ENCODE peak calls at places on chromosomes 5 and 9, in nine cellular contexts. One of them, this sample, is unnamed.

GRCh38 chr5:176837707-176838115 is 27.4 kb downstream of the UNC5A start:
- DNase-seq in iris pigment epithelial cell: peak
- DNase-seq in coronary artery: no peak
- DNase-seq in Caki2: peak
- DNase-seq in amygdala: peak
- DNase-seq in colonic mucosa: peak
- DNase-seq in NCI-H2081 treated with DMSO at 0.1 percent for 48 hours: no peak
- DNase-seq in CD4-positive, alpha-beta memory T cell: peak
- DNase-seq in anterior cingulate cortex: no peak
- DNase-seq in this sample: peak

GRCh38 chr9:6631207-6631512 is 14.4 kb downstream of the GLDC start:
- DNase-seq in NCI-H2081 treated with DMSO at 0.1 percent for 48 hours: no peak
- DNase-seq in anterior cingulate cortex: no peak
- DNase-seq in colonic mucosa: no peak
- DNase-seq in coronary artery: no peak
- DNase-seq in iris pigment epithelial cell: no peak
- DNase-seq in CD4-positive, alpha-beta memory T cell: no peak
- DNase-seq in Caki2: peak
- DNase-seq in amygdala: no peak
- DNase-seq in this sample: no peak

GRCh38 chr5:1886634-1887399 is 4.1 kb upstream of the IRX4 start:
- DNase-seq in CD4-positive, alpha-beta memory T cell: no peak
- DNase-seq in amygdala: no peak
- DNase-seq in coronary artery: no peak
- DNase-seq in Caki2: no peak
- DNase-seq in iris pigment epithelial cell: no peak
- DNase-seq in anterior cingulate cortex: no peak
- DNase-seq in colonic mucosa: no peak
- DNase-seq in NCI-H2081 treated with DMSO at 0.1 percent for 48 hours: no peak
- DNase-seq in this sample: no peak

GRCh38 chr9:135728436-135729110 is 26.6 kb downstream of the KCNT1 start:
- DNase-seq in Caki2: no peak
- DNase-seq in NCI-H2081 treated with DMSO at 0.1 percent for 48 hours: no peak
- DNase-seq in colonic mucosa: no peak
- DNase-seq in coronary artery: no peak
- DNase-seq in anterior cingulate cortex: no peak
- DNase-seq in iris pigment epithelial cell: no peak
- DNase-seq in amygdala: no peak
- DNase-seq in CD4-positive, alpha-beta memory T cell: no peak
- DNase-seq in this sample: no peak

GRCh38 chr9:95024097-95024671 is 293.3 kb downstream of the FANCC start:
- DNase-seq in colonic mucosa: no peak
- DNase-seq in Caki2: peak
- DNase-seq in iris pigment epithelial cell: peak
- DNase-seq in amygdala: peak
- DNase-seq in NCI-H2081 treated with DMSO at 0.1 percent for 48 hours: no peak
- DNase-seq in coronary artery: no peak
- DNase-seq in CD4-positive, alpha-beta memory T cell: no peak
- DNase-seq in anterior cingulate cortex: no peak
- DNase-seq in this sample: no peak

GRCh38 chr5:115463985-115464384 is 80.6 kb downstream of the FEM1C start:
- DNase-seq in coronary artery: no peak
- DNase-seq in NCI-H2081 treated with DMSO at 0.1 percent for 48 hours: no peak
- DNase-seq in iris pigment epithelial cell: no peak
- DNase-seq in anterior cingulate cortex: no peak
- DNase-seq in Caki2: no peak
- DNase-seq in colonic mucosa: no peak
- DNase-seq in CD4-positive, alpha-beta memory T cell: no peak
- DNase-seq in amygdala: no peak
- DNase-seq in this sample: no peak

GRCh38 chr5:148509893-148510292 is 126.1 kb downstream of the FBXO38 start:
- DNase-seq in colonic mucosa: no peak
- DNase-seq in coronary artery: no peak
- DNase-seq in amygdala: no peak
- DNase-seq in Caki2: no peak
- DNase-seq in NCI-H2081 treated with DMSO at 0.1 percent for 48 hours: no peak
- DNase-seq in CD4-positive, alpha-beta memory T cell: no peak
- DNase-seq in iris pigment epithelial cell: no peak
- DNase-seq in anterior cingulate cortex: no peak
- DNase-seq in this sample: no peak

GRCh38 chr5:138753794-138754698 is 821 bp downstream of the CTNNA1 start:
- DNase-seq in iris pigment epithelial cell: peak
- DNase-seq in coronary artery: peak
- DNase-seq in Caki2: peak
- DNase-seq in NCI-H2081 treated with DMSO at 0.1 percent for 48 hours: no peak
- DNase-seq in CD4-positive, alpha-beta memory T cell: no peak
- DNase-seq in anterior cingulate cortex: no peak
- DNase-seq in colonic mucosa: peak
- DNase-seq in amygdala: peak
- DNase-seq in this sample: peak

GRCh38 chr5:128537306-128537998 is 593 bp downstream of the FBN2 start:
- DNase-seq in amygdala: no peak
- DNase-seq in colonic mucosa: no peak
- DNase-seq in CD4-positive, alpha-beta memory T cell: no peak
- DNase-seq in Caki2: no peak
- DNase-seq in coronary artery: no peak
- DNase-seq in iris pigment epithelial cell: peak
- DNase-seq in anterior cingulate cortex: no peak
- DNase-seq in NCI-H2081 treated with DMSO at 0.1 percent for 48 hours: no peak
- DNase-seq in this sample: no peak

GRCh38 chr9:137619240-137620090 is 660 bp downstream of the EHMT1 start:
- DNase-seq in amygdala: no peak
- DNase-seq in colonic mucosa: peak
- DNase-seq in NCI-H2081 treated with DMSO at 0.1 percent for 48 hours: no peak
- DNase-seq in CD4-positive, alpha-beta memory T cell: peak
- DNase-seq in coronary artery: no peak
- DNase-seq in Caki2: peak
- DNase-seq in iris pigment epithelial cell: peak
- DNase-seq in anterior cingulate cortex: no peak
- DNase-seq in this sample: no peak

GRCh38 chr5:101679816-101680215 is 616.3 kb downstream of the SLCO4C1 start:
- DNase-seq in amygdala: no peak
- DNase-seq in NCI-H2081 treated with DMSO at 0.1 percent for 48 hours: no peak
- DNase-seq in coronary artery: no peak
- DNase-seq in CD4-positive, alpha-beta memory T cell: no peak
- DNase-seq in anterior cingulate cortex: no peak
- DNase-seq in Caki2: peak
- DNase-seq in iris pigment epithelial cell: peak
- DNase-seq in colonic mucosa: no peak
- DNase-seq in this sample: no peak

GRCh38 chr9:7121055-7121454 is 363.3 kb downstream of the KDM4C start:
- DNase-seq in Caki2: no peak
- DNase-seq in coronary artery: no peak
- DNase-seq in NCI-H2081 treated with DMSO at 0.1 percent for 48 hours: no peak
- DNase-seq in anterior cingulate cortex: no peak
- DNase-seq in CD4-positive, alpha-beta memory T cell: no peak
- DNase-seq in amygdala: no peak
- DNase-seq in colonic mucosa: no peak
- DNase-seq in iris pigment epithelial cell: no peak
- DNase-seq in this sample: no peak

GRCh38 chr5:118377420-118377819 is 610.9 kb downstream of the DTWD2 start:
- DNase-seq in Caki2: no peak
- DNase-seq in coronary artery: no peak
- DNase-seq in anterior cingulate cortex: no peak
- DNase-seq in iris pigment epithelial cell: no peak
- DNase-seq in CD4-positive, alpha-beta memory T cell: no peak
- DNase-seq in colonic mucosa: no peak
- DNase-seq in NCI-H2081 treated with DMSO at 0.1 percent for 48 hours: no peak
- DNase-seq in amygdala: no peak
- DNase-seq in this sample: no peak

GRCh38 chr5:50441479-50441815 is 359 bp upstream of the EMB start:
- DNase-seq in coronary artery: no peak
- DNase-seq in anterior cingulate cortex: no peak
- DNase-seq in NCI-H2081 treated with DMSO at 0.1 percent for 48 hours: no peak
- DNase-seq in colonic mucosa: no peak
- DNase-seq in CD4-positive, alpha-beta memory T cell: no peak
- DNase-seq in iris pigment epithelial cell: no peak
- DNase-seq in Caki2: no peak
- DNase-seq in amygdala: no peak
- DNase-seq in this sample: no peak

GRCh38 chr5:38515648-38516047 is 40.8 kb downstream of the LIFR start:
- DNase-seq in NCI-H2081 treated with DMSO at 0.1 percent for 48 hours: no peak
- DNase-seq in amygdala: peak
- DNase-seq in colonic mucosa: no peak
- DNase-seq in coronary artery: no peak
- DNase-seq in CD4-positive, alpha-beta memory T cell: no peak
- DNase-seq in iris pigment epithelial cell: peak
- DNase-seq in anterior cingulate cortex: no peak
- DNase-seq in Caki2: no peak
- DNase-seq in this sample: no peak

GRCh38 chr9:114611516-114612271 is 603 bp downstream of the TMEM268 start:
- DNase-seq in CD4-positive, alpha-beta memory T cell: no peak
- DNase-seq in colonic mucosa: peak
- DNase-seq in iris pigment epithelial cell: peak
- DNase-seq in NCI-H2081 treated with DMSO at 0.1 percent for 48 hours: no peak
- DNase-seq in amygdala: peak
- DNase-seq in Caki2: peak
- DNase-seq in coronary artery: peak
- DNase-seq in anterior cingulate cortex: no peak
- DNase-seq in this sample: peak

GRCh38 chr9:36632892-36633291 is 60.2 kb downstream of the MELK start:
- DNase-seq in NCI-H2081 treated with DMSO at 0.1 percent for 48 hours: no peak
- DNase-seq in CD4-positive, alpha-beta memory T cell: no peak
- DNase-seq in Caki2: no peak
- DNase-seq in amygdala: no peak
- DNase-seq in anterior cingulate cortex: no peak
- DNase-seq in colonic mucosa: no peak
- DNase-seq in coronary artery: no peak
- DNase-seq in iris pigment epithelial cell: peak
- DNase-seq in this sample: no peak

GRCh38 chr9:109317979-109318671 is 2.7 kb downstream of the EPB41L4B start:
- DNase-seq in coronary artery: no peak
- DNase-seq in anterior cingulate cortex: no peak
- DNase-seq in amygdala: no peak
- DNase-seq in NCI-H2081 treated with DMSO at 0.1 percent for 48 hours: no peak
- DNase-seq in Caki2: no peak
- DNase-seq in colonic mucosa: no peak
- DNase-seq in CD4-positive, alpha-beta memory T cell: no peak
- DNase-seq in iris pigment epithelial cell: no peak
- DNase-seq in this sample: no peak

GRCh38 chr9:79684711-79685575 is 113.2 kb downstream of the TLE4 start:
- DNase-seq in anterior cingulate cortex: no peak
- DNase-seq in coronary artery: no peak
- DNase-seq in CD4-positive, alpha-beta memory T cell: no peak
- DNase-seq in iris pigment epithelial cell: peak
- DNase-seq in colonic mucosa: no peak
- DNase-seq in Caki2: no peak
- DNase-seq in amygdala: no peak
- DNase-seq in NCI-H2081 treated with DMSO at 0.1 percent for 48 hours: no peak
- DNase-seq in this sample: no peak

GRCh38 chr5:79829260-79829659 is 139.6 kb downstream of the CMYA5 start:
- DNase-seq in anterior cingulate cortex: no peak
- DNase-seq in CD4-positive, alpha-beta memory T cell: no peak
- DNase-seq in coronary artery: no peak
- DNase-seq in iris pigment epithelial cell: peak
- DNase-seq in colonic mucosa: no peak
- DNase-seq in Caki2: no peak
- DNase-seq in amygdala: no peak
- DNase-seq in NCI-H2081 treated with DMSO at 0.1 percent for 48 hours: no peak
- DNase-seq in this sample: no peak

GRCh38 chr5:152388610-152389009 is 16.5 kb downstream of the NMUR2 start:
- DNase-seq in NCI-H2081 treated with DMSO at 0.1 percent for 48 hours: no peak
- DNase-seq in CD4-positive, alpha-beta memory T cell: no peak
- DNase-seq in colonic mucosa: no peak
- DNase-seq in coronary artery: no peak
- DNase-seq in anterior cingulate cortex: no peak
- DNase-seq in Caki2: no peak
- DNase-seq in amygdala: no peak
- DNase-seq in iris pigment epithelial cell: no peak
- DNase-seq in this sample: no peak

GRCh38 chr9:116661037-116661954 is 25.8 kb upstream of the TRIM32 start:
- DNase-seq in anterior cingulate cortex: no peak
- DNase-seq in iris pigment epithelial cell: peak
- DNase-seq in CD4-positive, alpha-beta memory T cell: peak
- DNase-seq in NCI-H2081 treated with DMSO at 0.1 percent for 48 hours: peak
- DNase-seq in colonic mucosa: no peak
- DNase-seq in coronary artery: no peak
- DNase-seq in Caki2: peak
- DNase-seq in amygdala: peak
- DNase-seq in this sample: peak

GRCh38 chr5:72130342-72130741 is 23.1 kb downstream of the MAP1B start:
- DNase-seq in anterior cingulate cortex: no peak
- DNase-seq in Caki2: no peak
- DNase-seq in colonic mucosa: no peak
- DNase-seq in coronary artery: no peak
- DNase-seq in CD4-positive, alpha-beta memory T cell: no peak
- DNase-seq in iris pigment epithelial cell: no peak
- DNase-seq in NCI-H2081 treated with DMSO at 0.1 percent for 48 hours: no peak
- DNase-seq in amygdala: no peak
- DNase-seq in this sample: no peak

GRCh38 chr5:33997331-33997983 is 10.4 kb downstream of the AMACR start:
- DNase-seq in colonic mucosa: peak
- DNase-seq in Caki2: peak
- DNase-seq in CD4-positive, alpha-beta memory T cell: peak
- DNase-seq in NCI-H2081 treated with DMSO at 0.1 percent for 48 hours: peak
- DNase-seq in anterior cingulate cortex: peak
- DNase-seq in iris pigment epithelial cell: peak
- DNase-seq in coronary artery: peak
- DNase-seq in amygdala: peak
- DNase-seq in this sample: peak

GRCh38 chr5:167792538-167792937 is 498.9 kb upstream of the WWC1 start:
- DNase-seq in iris pigment epithelial cell: no peak
- DNase-seq in anterior cingulate cortex: no peak
- DNase-seq in CD4-positive, alpha-beta memory T cell: no peak
- DNase-seq in amygdala: no peak
- DNase-seq in colonic mucosa: no peak
- DNase-seq in NCI-H2081 treated with DMSO at 0.1 percent for 48 hours: no peak
- DNase-seq in coronary artery: no peak
- DNase-seq in Caki2: no peak
- DNase-seq in this sample: no peak

GRCh38 chr5:181100121-181101015 is 30.6 kb downstream of the OR2V1 start:
- DNase-seq in NCI-H2081 treated with DMSO at 0.1 percent for 48 hours: no peak
- DNase-seq in coronary artery: no peak
- DNase-seq in iris pigment epithelial cell: peak
- DNase-seq in Caki2: no peak
- DNase-seq in CD4-positive, alpha-beta memory T cell: no peak
- DNase-seq in amygdala: no peak
- DNase-seq in colonic mucosa: no peak
- DNase-seq in anterior cingulate cortex: no peak
- DNase-seq in this sample: no peak

GRCh38 chr5:126732716-126733115 is 44.2 kb upstream of the LMNB1 start:
- DNase-seq in amygdala: no peak
- DNase-seq in iris pigment epithelial cell: no peak
- DNase-seq in NCI-H2081 treated with DMSO at 0.1 percent for 48 hours: no peak
- DNase-seq in CD4-positive, alpha-beta memory T cell: no peak
- DNase-seq in coronary artery: no peak
- DNase-seq in Caki2: no peak
- DNase-seq in anterior cingulate cortex: no peak
- DNase-seq in colonic mucosa: no peak
- DNase-seq in this sample: no peak

GRCh38 chr5:134227259-134227658 is 1.4 kb upstream of the PPP2CA start:
- DNase-seq in colonic mucosa: peak
- DNase-seq in iris pigment epithelial cell: no peak
- DNase-seq in Caki2: no peak
- DNase-seq in anterior cingulate cortex: no peak
- DNase-seq in amygdala: peak
- DNase-seq in NCI-H2081 treated with DMSO at 0.1 percent for 48 hours: no peak
- DNase-seq in CD4-positive, alpha-beta memory T cell: no peak
- DNase-seq in coronary artery: no peak
- DNase-seq in this sample: no peak

GRCh38 chr5:180608572-180609310 is 17.4 kb upstream of the SCGB3A1 start:
- DNase-seq in anterior cingulate cortex: no peak
- DNase-seq in colonic mucosa: no peak
- DNase-seq in iris pigment epithelial cell: no peak
- DNase-seq in Caki2: no peak
- DNase-seq in amygdala: no peak
- DNase-seq in coronary artery: no peak
- DNase-seq in NCI-H2081 treated with DMSO at 0.1 percent for 48 hours: no peak
- DNase-seq in CD4-positive, alpha-beta memory T cell: no peak
- DNase-seq in this sample: no peak

GRCh38 chr5:172608773-172609172 is 32.3 kb upstream of the NEURL1B start:
- DNase-seq in coronary artery: no peak
- DNase-seq in Caki2: no peak
- DNase-seq in NCI-H2081 treated with DMSO at 0.1 percent for 48 hours: no peak
- DNase-seq in amygdala: no peak
- DNase-seq in CD4-positive, alpha-beta memory T cell: no peak
- DNase-seq in iris pigment epithelial cell: no peak
- DNase-seq in anterior cingulate cortex: no peak
- DNase-seq in colonic mucosa: no peak
- DNase-seq in this sample: no peak

GRCh38 chr5:171513591-171513990 is 94.1 kb downstream of the FGF18 start:
- DNase-seq in anterior cingulate cortex: no peak
- DNase-seq in coronary artery: no peak
- DNase-seq in Caki2: no peak
- DNase-seq in amygdala: no peak
- DNase-seq in CD4-positive, alpha-beta memory T cell: no peak
- DNase-seq in NCI-H2081 treated with DMSO at 0.1 percent for 48 hours: no peak
- DNase-seq in colonic mucosa: no peak
- DNase-seq in iris pigment epithelial cell: no peak
- DNase-seq in this sample: no peak

This sample was measured in prostate gland.